ENCODE peak calls at places on chromosomes 6 and 20, in four cellular contexts. N, K, P and L are unnamed samples.

GRCh38 chr6:24933868-24934401 is 1.8 kb downstream of the RIPOR2 start:
- DNase-seq in P (no peak), K (peak; percentile 33), N (peak; percentile 34), L (peak; percentile 74)

GRCh38 chr6:142773859-142774258 is 171.1 kb downstream of the HIVEP2 start:
- DNase-seq in P (no peak), K (peak; percentile 32), N (no peak), L (no peak)

GRCh38 chr6:97440590-97441176 is 157.7 kb upstream of the MMS22L start:
- DNase-seq in P (peak; percentile 7), K (no peak), N (peak; percentile 33), L (peak; percentile 49)

GRCh38 chr20:57877131-57877784 is 167.4 kb upstream of the PMEPA1 start:
- DNase-seq in K (no peak), N (no peak), P (no peak), L (no peak)

GRCh38 chr20:50229156-50229605 is 38.6 kb downstream of the CEBPB start:
- DNase-seq in N (no peak), K (no peak), P (no peak), L (no peak)

GRCh38 chr6:52415917-52416628 is 4.1 kb upstream of the EFHC1 start:
- DNase-seq in K (no peak), N (no peak), P (no peak), L (no peak)

GRCh38 chr6:150008588-150008987 is 16.7 kb downstream of the RAET1L start:
- DNase-seq in P (no peak), N (no peak), K (no peak), L (no peak)

GRCh38 chr6:73180076-73180717 is 45.1 kb downstream of the KHDC1L start:
- DNase-seq in K (no peak), N (no peak), P (no peak), L (no peak)

GRCh38 chr6:112251170-112251945 is 3.0 kb downstream of the LAMA4 start:
- DNase-seq in P (no peak), N (peak; percentile 86), K (peak; percentile 36), L (no peak)

GRCh38 chr6:121984956-121985355 is 414.5 kb upstream of the HSF2 start:
- DNase-seq in N (no peak), K (no peak), P (no peak), L (no peak)

GRCh38 chr6:56370127-56370540 is 122.8 kb upstream of the COL21A1 start:
- DNase-seq in P (peak; percentile 79), K (peak; percentile 68), N (peak; percentile 55), L (no peak)
- TF ChIP-seq CTCF in P (peak; percentile 92), K (peak; percentile 53), N (peak; percentile 41), L (no peak)

DNA sequence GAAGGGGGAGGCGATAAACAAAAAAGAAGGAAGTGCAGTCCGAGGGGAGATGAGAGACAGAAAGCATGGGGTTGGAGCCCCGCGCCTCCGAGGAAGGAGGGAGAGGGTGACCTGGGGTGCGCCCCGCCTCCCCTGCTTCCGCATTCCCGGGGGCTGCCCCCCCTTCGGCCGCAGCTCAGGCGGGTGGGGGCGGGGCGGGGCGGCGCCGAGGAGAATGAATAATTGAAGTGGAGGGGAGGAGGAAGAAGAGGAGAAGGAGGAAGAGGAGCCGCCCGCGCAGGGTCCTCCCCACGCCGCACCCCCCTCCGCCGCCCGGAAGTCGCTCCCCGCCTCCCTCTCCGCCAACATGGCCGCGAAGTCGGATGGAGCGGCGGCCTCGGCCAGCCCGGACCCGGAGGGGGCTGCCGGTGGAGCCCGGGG is at the start of gene XKR7:
- DNase-seq in K (no peak), N (no peak), P (no peak), L (no peak)
- H3K4me3 ChIP-seq in K (peak within 1 kb of the TSS; percentile 39), N (peak within 1 kb of the TSS; percentile 52), P (no peak within 1 kb of the TSS), L (no peak within 1 kb of the TSS)

DNA sequence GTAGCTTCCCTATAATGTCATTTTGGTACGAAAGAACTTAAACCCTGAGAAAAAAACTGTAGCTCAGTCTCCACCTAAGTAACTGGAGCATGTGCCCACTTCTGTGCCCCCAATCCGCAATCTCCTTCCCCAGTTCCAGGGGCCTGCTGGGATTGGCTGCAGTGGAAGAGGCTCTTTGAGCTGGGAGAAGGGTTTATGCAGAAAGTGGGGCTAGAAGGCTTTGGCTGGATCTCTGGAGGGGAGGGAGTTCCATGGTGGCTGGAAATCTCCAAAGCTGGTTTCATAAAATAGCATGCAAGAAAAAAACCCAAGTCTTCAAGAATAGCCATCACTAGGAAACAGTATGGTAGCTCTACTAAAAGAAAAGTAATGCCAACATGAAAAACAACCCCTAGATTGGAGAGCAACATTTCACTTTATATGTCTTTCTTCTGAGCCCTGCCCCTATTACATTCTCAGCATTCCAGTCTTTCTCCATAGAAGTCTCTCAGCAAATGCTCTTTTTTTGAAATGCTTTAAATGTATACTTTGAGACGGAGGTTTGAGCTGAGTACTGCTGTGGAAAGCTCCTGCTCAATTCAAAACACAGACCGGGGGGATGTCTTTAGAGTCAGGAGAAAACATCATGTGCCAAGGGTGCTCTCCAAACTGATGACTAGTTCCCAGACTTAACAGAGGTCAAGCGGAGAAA is 36.0 kb upstream of the FOXO3 start:
- DNase-seq in K (no peak), P (no peak), N (peak; percentile 17), L (no peak)
- TF ChIP-seq CTCF in K (no peak), P (no peak), N (no peak), L (no peak)

GRCh38 chr20:44068780-44069191 is 118.2 kb downstream of the JPH2 start:
- DNase-seq in K (no peak), N (no peak), P (no peak), L (no peak)

GRCh38 chr20:44070139-44070900 is 116.7 kb downstream of the JPH2 start:
- DNase-seq in N (no peak), K (no peak), P (no peak), L (no peak)

GRCh38 chr20:44071057-44071456 is 115.9 kb downstream of the JPH2 start:
- DNase-seq in K (no peak), P (no peak), N (no peak), L (no peak)

GRCh38 chr20:44068311-44068710 is 118.7 kb downstream of the JPH2 start:
- DNase-seq in N (no peak), P (no peak), K (no peak), L (no peak)

DNA sequence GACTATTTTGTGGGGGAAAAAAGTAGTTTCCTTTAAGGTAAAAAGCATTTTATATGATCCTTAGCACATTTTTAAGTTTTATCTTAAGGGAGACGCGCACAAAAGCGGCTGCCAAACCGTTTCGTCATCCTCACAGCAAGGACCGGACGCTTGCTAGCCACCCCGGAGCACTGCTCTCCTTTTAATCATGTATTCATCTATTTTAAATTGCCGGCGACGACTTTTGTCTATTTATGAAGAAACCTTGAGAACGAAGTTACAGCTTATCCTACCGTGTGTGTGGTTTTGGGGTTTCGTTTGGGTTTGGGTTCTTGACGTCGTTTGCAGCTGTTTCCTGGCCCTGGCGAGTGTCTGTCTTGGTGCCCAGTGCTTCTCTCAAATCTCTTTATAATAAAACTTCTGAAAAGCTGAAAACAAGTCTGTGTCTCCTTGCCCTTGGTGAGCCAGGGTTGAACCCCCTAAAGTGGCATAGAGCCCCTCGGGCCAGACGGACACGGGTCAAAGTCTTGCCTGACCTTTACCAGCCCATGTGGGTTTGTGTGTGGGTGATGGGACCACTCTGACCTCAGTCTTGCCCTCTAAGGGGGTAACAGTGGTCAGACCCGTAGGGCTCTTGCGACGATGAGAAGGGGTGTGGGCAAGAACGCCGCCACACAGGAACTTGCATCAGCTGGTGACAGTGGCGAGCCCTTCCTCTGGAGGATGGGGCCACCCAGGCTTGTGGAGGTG is 117.6 kb downstream of the JPH2 start:
- DNase-seq in P (no peak), K (peak; percentile 59), N (peak; percentile 34), L (peak; percentile 82)
- H3K4me3 ChIP-seq in P (no peak overlapping the region), K (no peak overlapping the region), N (no peak overlapping the region), L (no peak overlapping the region)

GRCh38 chr6:1474205-1474604 is 84.8 kb downstream of the FOXF2 start:
- DNase-seq in K (no peak), P (no peak), N (no peak), L (no peak)
- TF ChIP-seq CTCF in K (no peak), P (no peak), N (no peak), L (peak; percentile 15)

GRCh38 chr20:44811150-44811685 is 872 bp upstream of the RIMS4 start:
- DNase-seq in P (no peak), K (no peak), N (no peak), L (no peak)

GRCh38 chr20:44810391-44811149 is at the start of gene RIMS4:
- DNase-seq in K (no peak), P (no peak), N (peak; percentile 11), L (no peak)

GRCh38 chr20:44807684-44808056 is 2.7 kb downstream of the RIMS4 start:
- DNase-seq in N (no peak), K (no peak), P (no peak), L (no peak)

GRCh38 chr20:44810061-44810390 is 320 bp downstream of the RIMS4 start:
- DNase-seq in N (no peak), K (no peak), P (no peak), L (no peak)

GRCh38 chr20:44809380-44810060 is 826 bp downstream of the RIMS4 start:
- DNase-seq in N (no peak), P (no peak), K (no peak), L (no peak)
- H3K4me3 ChIP-seq in N (peak overlapping the region; percentile 49), P (no peak overlapping the region), K (peak overlapping the region; percentile 31), L (no peak overlapping the region)